ENCODE peak calls at places on chromosomes 13 and 19, in nine cellular contexts. Q is tibial artery, B is adrenal gland, M is transverse colon, L is suprapubic skin, I is K562, H is lower lobe of right lung, F is Peyer's patch, P is GM23338. N is an unnamed sample. For H3K27me3 and H3K36me3, the result is how much of the 10 kb centered on the place peaks cover.

GRCh38 chr13:113135281-113135760 is 12.7 kb downstream of the F10 start:
- DNase-seq in B (no peak), F (no peak), H (no peak), I (no peak), Q (no peak), P (no peak), M (no peak), L (peak), N (peak)

GRCh38 chr19:43430142-43430710 is 15.5 kb downstream of the TEX101 start:
- DNase-seq in I (no peak), B (no peak), P (peak), M (peak), Q (no peak), H (no peak), F (no peak), L (no peak), N (peak)

GRCh38 chr19:7901337-7901736 is 2.3 kb upstream of the MAP2K7 start:
- DNase-seq in Q (no peak), H (no peak), L (no peak), P (no peak), B (no peak), F (no peak), I (no peak), M (no peak), N (peak)

GRCh38 chr19:47058621-47059020 is 10.2 kb upstream of the TMEM160 start:
- DNase-seq in I (peak), B (no peak), P (no peak), F (peak), L (no peak), H (no peak), M (no peak), Q (no peak), N (no peak)

GRCh38 chr13:113448885-113449692 is 4.2 kb downstream of the ADPRHL1 start:
- DNase-seq in I (peak), B (peak), F (peak), L (no peak), Q (peak), H (peak), M (peak), P (no peak), N (no peak)

GRCh38 chr19:12947702-12948596 is 2.3 kb downstream of the RAD23A start:
- DNase-seq in I (peak), B (no peak), H (peak), L (no peak), P (no peak), M (no peak), F (no peak), Q (no peak), N (no peak)

GRCh38 chr13:69565334-69565733 is 542.3 kb upstream of the ATXN8OS start:
- DNase-seq in M (peak), F (no peak), P (peak), I (peak), Q (no peak), H (no peak), L (no peak), B (peak), N (peak)

GRCh38 chr13:33691980-33692379 is 126.0 kb upstream of the RFC3 start:
- DNase-seq in Q (no peak), L (no peak), P (no peak), M (no peak), H (no peak), F (no peak), B (no peak), I (peak), N (no peak)

GRCh38 chr13:111510502-111511218 is 190.2 kb downstream of the TEX29 start:
- DNase-seq in F (no peak), I (no peak), P (no peak), M (no peak), B (no peak), L (no peak), H (no peak), Q (no peak), N (peak)

GRCh38 chr13:112153364-112153763 is 86.4 kb downstream of the SOX1 start:
- DNase-seq in B (no peak), F (no peak), P (no peak), H (no peak), M (no peak), I (no peak), L (peak), Q (peak), N (no peak)

GRCh38 chr13:39888865-39889810 is 233.7 kb downstream of the COG6 start:
- DNase-seq in B (no peak), M (no peak), F (no peak), Q (no peak), L (no peak), I (no peak), P (no peak), H (no peak), N (no peak)

GRCh38 chr19:7293795-7294570 is at the start of gene INSR:
- DNase-seq in H (peak), F (peak), Q (peak), B (peak), P (peak), L (peak), I (peak), M (peak), N (peak)

GRCh38 chr13:79904581-79904980 is 423.6 kb downstream of the NDFIP2 start:
- DNase-seq in H (no peak), L (no peak), B (no peak), F (no peak), M (no peak), I (no peak), P (no peak), Q (no peak), N (no peak)

GRCh38 chr13:65943711-65944110 is 1286.4 kb downstream of the PCDH9 start:
- DNase-seq in Q (no peak), B (no peak), P (no peak), H (no peak), L (no peak), M (no peak), F (no peak), I (no peak), N (no peak)

GRCh38 chr13:93476175-93476574 is 249.6 kb downstream of the GPC6 start:
- DNase-seq in P (no peak), Q (no peak), B (no peak), M (no peak), H (no peak), F (no peak), L (no peak), I (no peak), N (no peak)

GRCh38 chr19:51354742-51355148 is 11.4 kb downstream of the ETFB start:
- DNase-seq in Q (no peak), F (no peak), L (no peak), H (no peak), I (no peak), B (no peak), M (no peak), P (peak), N (peak)

GRCh38 chr13:91311491-91311890 is 36.0 kb upstream of the MIR17HG start:
- DNase-seq in F (no peak), I (no peak), M (no peak), L (no peak), Q (no peak), H (no peak), B (no peak), P (no peak), N (no peak)

GRCh38 chr19:4233282-4233853 is 4.0 kb downstream of the EBI3 start:
- DNase-seq in Q (no peak), P (peak), H (peak), B (peak), I (peak), F (peak), L (no peak), M (peak), N (peak)

GRCh38 chr13:46668302-46668720 is 115.3 kb downstream of the LRCH1 start:
- DNase-seq in H (no peak), I (no peak), B (peak), P (no peak), L (no peak), Q (no peak), M (no peak), F (no peak), N (no peak)

GRCh38 chr13:29573190-29573589 is 22.3 kb downstream of the SLC7A1 start:
- DNase-seq in F (peak), Q (no peak), B (no peak), M (peak), I (no peak), H (no peak), L (no peak), P (no peak), N (no peak)

GRCh38 chr13:64774915-64775314 is 2455.2 kb downstream of the PCDH9 start:
- DNase-seq in P (no peak), L (no peak), Q (no peak), B (no peak), I (no peak), F (no peak), H (no peak), M (no peak), N (no peak)

GRCh38 chr13:50375792-50376191 is 360.5 kb downstream of the KCNRG start:
- DNase-seq in I (no peak), L (no peak), P (no peak), B (no peak), H (no peak), M (no peak), F (no peak), Q (no peak), N (no peak)

GRCh38 chr19:50377051-50377441 is 789 bp downstream of the NR1H2 start:
- DNase-seq in L (no peak), B (peak), Q (peak), H (no peak), I (peak), M (peak), F (peak), P (peak), N (peak)

GRCh38 chr13:33053397-33054066 is 37.3 kb downstream of the KL start:
- DNase-seq in P (no peak), H (no peak), B (no peak), L (no peak), I (no peak), F (no peak), Q (no peak), M (no peak), N (no peak)

GRCh38 chr13:28336193-28336657 is 158.7 kb downstream of the FLT1 start:
- DNase-seq in P (no peak), Q (no peak), B (no peak), F (no peak), H (no peak), M (no peak), I (no peak), L (no peak), N (no peak)

GRCh38 chr13:114309806-114310410 is 4.4 kb upstream of the CHAMP1 start:
- DNase-seq in F (no peak), B (no peak), P (peak), L (no peak), Q (no peak), M (no peak), H (no peak), I (no peak), N (no peak)

GRCh38 chr13:20825476-20825875 is 51.7 kb upstream of the EEF1AKMT1 start:
- DNase-seq in P (no peak), B (no peak), F (no peak), I (no peak), H (no peak), M (no peak), Q (no peak), L (no peak), N (no peak)

GRCh38 chr13:72570019-72570418 is 157.4 kb downstream of the MZT1 start:
- DNase-seq in Q (no peak), P (no peak), F (no peak), B (no peak), H (no peak), L (no peak), M (no peak), I (no peak), N (no peak)

GRCh38 chr13:65595881-65596280 is 1634.3 kb downstream of the PCDH9 start:
- DNase-seq in H (no peak), F (no peak), Q (no peak), P (no peak), L (no peak), M (no peak), B (no peak), I (no peak), N (no peak)

GRCh38 chr13:27765650-27766049 is 26.6 kb upstream of the GSX1 start:
- DNase-seq in B (no peak), M (no peak), L (no peak), H (no peak), P (peak), I (no peak), F (no peak), Q (no peak), N (peak)

GRCh38 chr19:38255759-38256052 is 468 bp downstream of the PPP1R14A start:
- DNase-seq in F (no peak), Q (peak), M (no peak), I (no peak), B (peak), L (no peak), H (no peak), P (peak), N (no peak)

GRCh38 chr19:4866595-4867424 is 657 bp downstream of the PLIN3 start:
- DNase-seq in B (peak), F (peak), L (peak), I (peak), M (peak), Q (peak), P (peak), H (peak), N (peak)

GRCh38 chr19:3171894-3172679 is 6.5 kb upstream of the S1PR4 start:
- DNase-seq in Q (peak), H (no peak), B (no peak), F (no peak), L (no peak), M (no peak), I (no peak), P (no peak), N (peak)

GRCh38 chr13:50955807-50956206 is 46.2 kb downstream of the RNASEH2B start:
- DNase-seq in I (no peak), F (no peak), B (no peak), H (no peak), M (no peak), Q (no peak), L (no peak), P (no peak), N (no peak)

GRCh38 chr13:42151781-42152180 is 103.3 kb downstream of the DGKH start:
- DNase-seq in I (no peak), F (no peak), H (no peak), L (no peak), B (no peak), Q (no peak), M (no peak), P (no peak), N (no peak)

GRCh38 chr13:113066746-113067145 is 38.8 kb upstream of the F7 start:
- DNase-seq in B (no peak), F (no peak), L (no peak), P (no peak), I (no peak), M (no peak), H (no peak), Q (no peak), N (no peak)

DNA sequence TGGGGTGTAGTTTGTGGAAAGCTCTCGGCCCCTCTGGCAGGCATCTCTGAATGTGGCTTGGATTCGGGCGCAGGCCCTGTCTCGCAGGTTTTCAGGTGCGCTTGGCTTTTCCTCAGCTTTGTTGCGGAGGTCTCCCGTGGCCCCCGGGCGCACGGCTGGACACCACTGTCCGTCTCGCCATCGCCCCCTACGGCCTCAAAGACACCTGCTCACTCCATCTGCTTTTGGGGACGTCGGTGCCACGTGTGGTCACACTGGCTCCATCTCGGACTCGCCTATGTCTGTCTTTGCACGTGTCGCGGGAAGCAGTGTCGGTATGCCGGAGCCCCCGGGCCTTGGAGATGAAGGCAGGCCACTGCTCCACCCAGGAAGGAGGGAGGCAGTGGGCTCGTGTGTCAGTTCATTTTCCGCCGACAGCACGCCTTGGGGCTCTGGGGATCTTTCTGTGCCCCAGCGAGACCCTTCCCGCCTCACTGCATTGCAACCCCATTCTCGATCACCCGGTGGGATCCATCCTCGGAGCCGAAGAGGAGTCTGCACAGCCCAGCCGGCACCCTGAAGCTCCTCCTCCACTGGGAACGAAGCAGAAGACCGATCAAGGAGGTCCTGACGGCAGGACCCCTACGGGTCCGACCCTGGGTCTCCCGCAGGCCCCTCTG is 42.1 kb downstream of the ZNF146 start:
- DNase-seq in P (peak), H (no peak), F (no peak), L (no peak), B (no peak), I (no peak), M (no peak), Q (no peak), N (peak)
- H3K4me3 ChIP-seq in P (peak), H (peak), F (peak), L (peak), B (no peak), I (no peak), M (peak), Q (peak), N (peak)

DNA sequence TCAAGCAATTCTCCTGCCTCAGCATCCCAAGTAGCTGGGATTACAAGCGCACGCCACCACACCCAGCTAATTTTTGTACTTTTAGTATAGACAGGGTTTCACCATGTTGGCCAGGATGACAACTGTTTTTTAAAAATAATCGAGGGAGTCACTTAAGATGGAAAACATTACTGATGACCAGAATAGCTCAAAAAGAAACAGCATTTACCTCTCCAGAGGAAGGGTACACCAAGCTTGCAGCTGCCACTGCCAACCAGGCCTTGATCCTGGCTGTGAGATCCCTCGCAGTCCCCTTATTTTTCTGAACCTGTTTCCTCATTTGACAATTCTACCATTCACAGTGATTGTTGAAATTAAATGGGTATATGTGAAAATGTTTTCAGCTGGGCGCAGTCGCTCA is 14.5 kb downstream of the PDCD5 start:
- DNase-seq in L (no peak), F (no peak), I (no peak), B (no peak), P (no peak), H (no peak), M (no peak), Q (no peak), N (no peak)
- H3K27me3 ChIP-seq in L (under half), F (under half), I (under half), B (under half), P (under half), H (under half), M (under half), Q (under half), N (under half)

DNA sequence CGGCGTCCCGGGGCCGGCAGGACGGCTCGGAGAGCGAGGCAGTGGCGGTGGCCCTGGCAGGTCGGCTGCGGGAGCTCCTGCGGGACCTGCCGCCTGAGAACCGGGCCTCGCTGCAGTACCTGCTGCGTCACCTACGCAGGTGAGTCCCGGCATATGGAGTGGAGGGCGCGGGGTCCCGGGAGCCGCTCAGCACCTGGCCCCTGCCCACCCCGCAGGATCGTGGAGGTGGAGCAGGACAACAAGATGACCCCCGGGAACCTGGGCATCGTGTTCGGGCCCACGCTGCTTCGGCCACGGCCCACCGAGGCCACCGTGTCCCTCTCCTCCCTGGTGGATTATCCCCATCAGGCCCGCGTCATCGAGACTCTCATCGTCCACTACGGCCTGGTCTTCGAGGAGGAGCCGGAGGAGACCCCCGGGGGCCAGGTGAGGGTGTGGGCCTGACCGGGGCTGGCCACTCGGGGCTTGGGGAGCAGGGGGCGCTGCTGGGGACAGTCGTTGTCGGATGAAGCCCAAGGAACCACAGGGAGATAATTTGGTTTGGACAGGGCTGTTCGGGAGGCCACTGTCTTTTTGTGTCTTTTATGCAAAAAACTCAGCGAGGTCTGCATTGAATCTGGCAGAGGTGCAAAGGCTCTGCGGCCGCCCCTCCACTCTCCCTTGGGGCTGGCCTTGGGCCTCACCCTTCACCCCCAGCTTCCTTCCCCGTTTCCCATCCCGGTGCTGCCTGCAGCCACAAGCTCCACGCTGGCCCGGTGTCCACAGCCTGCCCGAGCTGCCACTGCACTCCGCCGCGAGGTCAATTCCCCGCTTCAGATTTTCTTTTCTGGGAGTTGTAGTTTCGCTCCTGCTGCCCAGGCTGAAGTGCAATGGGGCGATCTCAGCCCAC is 12.0 kb downstream of the POLR2E start:
- DNase-seq in B (no peak), I (no peak), F (no peak), M (peak), L (no peak), Q (no peak), P (no peak), H (no peak), N (no peak)
- H3K36me3 ChIP-seq in B (under half), I (under half), F (under half), M (under half), L (under half), Q (under half), P (under half), H (half or more), N (under half)

GRCh38 chr13:105541565-105541964 is 993.9 kb downstream of the EFNB2 start:
- DNase-seq in L (no peak), I (no peak), Q (no peak), B (no peak), P (no peak), H (no peak), F (no peak), M (no peak), N (no peak)
- H3K4me3 ChIP-seq in L (no peak), I (no peak), Q (no peak), B (no peak), P (no peak), H (no peak), F (no peak), M (no peak), N (no peak)

GRCh38 chr19:35510626-35510964 is 2.9 kb downstream of the DMKN start:
- DNase-seq in F (no peak), Q (no peak), I (no peak), H (no peak), M (no peak), P (no peak), L (no peak), B (no peak), N (no peak)
- H3K27me3 ChIP-seq in F (under half), Q (under half), I (half or more), H (under half), M (half or more), P (under half), L (under half), B (under half), N (under half)

GRCh38 chr19:1815605-1816529 is 3.8 kb upstream of the ATP8B3 start:
- DNase-seq in P (no peak), F (no peak), M (no peak), B (peak), L (no peak), Q (no peak), H (no peak), I (no peak), N (no peak)
- H3K36me3 ChIP-seq in P (under half), F (under half), M (under half), B (half or more), L (half or more), Q (half or more), H (half or more), I (half or more), N (under half)

GRCh38 chr19:10587839-10588150 is 683 bp upstream of the AP1M2 start:
- DNase-seq in B (no peak), Q (no peak), L (no peak), I (peak), M (no peak), H (no peak), F (no peak), P (no peak), N (no peak)

GRCh38 chr19:10593148-10593547 is 6.0 kb upstream of the AP1M2 start:
- DNase-seq in H (no peak), M (no peak), I (no peak), P (no peak), B (no peak), Q (no peak), L (no peak), F (no peak), N (no peak)

GRCh38 chr19:10586396-10586795 is 716 bp downstream of the AP1M2 start:
- DNase-seq in M (no peak), P (no peak), I (no peak), F (no peak), B (no peak), H (no peak), L (no peak), Q (no peak), N (no peak)

GRCh38 chr19:10583021-10583776 is 3.9 kb downstream of the AP1M2 start:
- DNase-seq in L (no peak), M (no peak), H (no peak), I (peak), F (no peak), B (peak), Q (no peak), P (peak), N (peak)

GRCh38 chr19:10587022-10587838 is at the start of gene AP1M2:
- DNase-seq in H (peak), B (no peak), I (peak), P (peak), F (peak), Q (no peak), L (no peak), M (peak), N (peak)
- H3K4me3 ChIP-seq in H (peak), B (no peak), I (no peak), P (peak), F (peak), Q (no peak), L (peak), M (peak), N (peak)